ENCODE peak calls at places on chromosome 18, in seven cellular contexts. One of them, this sample, is unnamed.

GRCh38 chr18:74965682-74966081 is 243.3 kb downstream of the PTGR3 start:
- DNase-seq in neural crest cell: no peak
- DNase-seq in natural killer cell: no peak
- DNase-seq in endothelial cell: no peak
- DNase-seq in GM10248: no peak
- DNase-seq in breast epithelium: no peak
- DNase-seq in cardiac fibroblast: no peak
- DNase-seq in this sample: no peak

GRCh38 chr18:50839341-50839740 is 19.5 kb upstream of the MRO start:
- DNase-seq in neural crest cell: no peak
- DNase-seq in natural killer cell: no peak
- DNase-seq in endothelial cell: no peak
- DNase-seq in GM10248: no peak
- DNase-seq in breast epithelium: no peak
- DNase-seq in cardiac fibroblast: no peak
- DNase-seq in this sample: no peak

GRCh38 chr18:58761970-58762780 is 90.9 kb downstream of the MALT1 start:
- DNase-seq in neural crest cell: no peak
- DNase-seq in natural killer cell: no peak
- DNase-seq in endothelial cell: no peak
- DNase-seq in GM10248: no peak
- DNase-seq in breast epithelium: no peak
- DNase-seq in cardiac fibroblast: no peak
- DNase-seq in this sample: no peak

GRCh38 chr18:48879008-48879431 is 71.7 kb downstream of the SMAD7 start:
- DNase-seq in neural crest cell: no peak
- DNase-seq in natural killer cell: no peak
- DNase-seq in endothelial cell: no peak
- DNase-seq in GM10248: no peak
- DNase-seq in breast epithelium: no peak
- DNase-seq in cardiac fibroblast: no peak
- DNase-seq in this sample: no peak

GRCh38 chr18:8460748-8461147 is 148.5 kb upstream of the RAB12 start:
- DNase-seq in neural crest cell: no peak
- DNase-seq in natural killer cell: no peak
- DNase-seq in endothelial cell: no peak
- DNase-seq in GM10248: no peak
- DNase-seq in breast epithelium: no peak
- DNase-seq in cardiac fibroblast: no peak
- DNase-seq in this sample: no peak

GRCh38 chr18:48589797-48590519 is 51.1 kb downstream of the CTIF start:
- DNase-seq in neural crest cell: no peak
- DNase-seq in natural killer cell: no peak
- DNase-seq in endothelial cell: no peak
- DNase-seq in GM10248: no peak
- DNase-seq in breast epithelium: peak
- DNase-seq in cardiac fibroblast: peak
- DNase-seq in this sample: no peak

GRCh38 chr18:77203071-77203470 is 46.6 kb upstream of the GALR1 start:
- DNase-seq in neural crest cell: no peak
- DNase-seq in natural killer cell: no peak
- DNase-seq in endothelial cell: peak
- DNase-seq in GM10248: no peak
- DNase-seq in breast epithelium: no peak
- DNase-seq in cardiac fibroblast: peak
- DNase-seq in this sample: peak

GRCh38 chr18:76619342-76620315 is 124.6 kb upstream of the ZNF516 start:
- DNase-seq in neural crest cell: peak
- DNase-seq in natural killer cell: no peak
- DNase-seq in endothelial cell: peak
- DNase-seq in GM10248: no peak
- DNase-seq in breast epithelium: peak
- DNase-seq in cardiac fibroblast: peak
- DNase-seq in this sample: peak

GRCh38 chr18:21897811-21898210 is 157.2 kb downstream of the MIB1 start:
- DNase-seq in neural crest cell: peak
- DNase-seq in natural killer cell: no peak
- DNase-seq in endothelial cell: peak
- DNase-seq in GM10248: peak
- DNase-seq in breast epithelium: no peak
- DNase-seq in cardiac fibroblast: peak
- DNase-seq in this sample: peak

GRCh38 chr18:23238651-23239349 is 103.5 kb downstream of the CABLES1 start:
- DNase-seq in neural crest cell: no peak
- DNase-seq in natural killer cell: no peak
- DNase-seq in endothelial cell: no peak
- DNase-seq in GM10248: no peak
- DNase-seq in breast epithelium: peak
- DNase-seq in cardiac fibroblast: peak
- DNase-seq in this sample: no peak

GRCh38 chr18:61085751-61086150 is 247.5 kb upstream of the CDH20 start:
- DNase-seq in neural crest cell: no peak
- DNase-seq in natural killer cell: no peak
- DNase-seq in endothelial cell: no peak
- DNase-seq in GM10248: no peak
- DNase-seq in breast epithelium: no peak
- DNase-seq in cardiac fibroblast: no peak
- DNase-seq in this sample: no peak

GRCh38 chr18:8830067-8831060 is 125.0 kb downstream of the MTCL1 start:
- DNase-seq in neural crest cell: no peak
- DNase-seq in natural killer cell: no peak
- DNase-seq in endothelial cell: no peak
- DNase-seq in GM10248: no peak
- DNase-seq in breast epithelium: no peak
- DNase-seq in cardiac fibroblast: no peak
- DNase-seq in this sample: no peak

GRCh38 chr18:58993260-58993659 is 128.6 kb downstream of the ZNF532 start:
- DNase-seq in neural crest cell: no peak
- DNase-seq in natural killer cell: no peak
- DNase-seq in endothelial cell: no peak
- DNase-seq in GM10248: no peak
- DNase-seq in breast epithelium: no peak
- DNase-seq in cardiac fibroblast: peak
- DNase-seq in this sample: peak

GRCh38 chr18:46061796-46062195 is 10.3 kb downstream of the PSTPIP2 start:
- DNase-seq in neural crest cell: no peak
- DNase-seq in natural killer cell: no peak
- DNase-seq in endothelial cell: no peak
- DNase-seq in GM10248: no peak
- DNase-seq in breast epithelium: no peak
- DNase-seq in cardiac fibroblast: no peak
- DNase-seq in this sample: no peak

GRCh38 chr18:2655153-2655953 is at the start of gene SMCHD1:
- DNase-seq in neural crest cell: peak
- DNase-seq in natural killer cell: peak
- DNase-seq in endothelial cell: peak
- DNase-seq in GM10248: peak
- DNase-seq in breast epithelium: peak
- DNase-seq in cardiac fibroblast: peak
- DNase-seq in this sample: peak

GRCh38 chr18:23036611-23037259 is 98.5 kb upstream of the CABLES1 start:
- DNase-seq in neural crest cell: no peak
- DNase-seq in natural killer cell: no peak
- DNase-seq in endothelial cell: no peak
- DNase-seq in GM10248: no peak
- DNase-seq in breast epithelium: no peak
- DNase-seq in cardiac fibroblast: no peak
- DNase-seq in this sample: no peak

GRCh38 chr18:5294618-5295230 is 802 bp downstream of the ZBTB14 start:
- DNase-seq in neural crest cell: peak
- DNase-seq in natural killer cell: peak
- DNase-seq in endothelial cell: no peak
- DNase-seq in GM10248: no peak
- DNase-seq in breast epithelium: no peak
- DNase-seq in cardiac fibroblast: peak
- DNase-seq in this sample: peak

GRCh38 chr18:25066536-25066935 is 285.4 kb downstream of the ZNF521 start:
- DNase-seq in neural crest cell: no peak
- DNase-seq in natural killer cell: no peak
- DNase-seq in endothelial cell: no peak
- DNase-seq in GM10248: no peak
- DNase-seq in breast epithelium: no peak
- DNase-seq in cardiac fibroblast: peak
- DNase-seq in this sample: peak

GRCh38 chr18:71012789-71013188 is 723.9 kb downstream of the SOCS6 start:
- DNase-seq in neural crest cell: no peak
- DNase-seq in natural killer cell: no peak
- DNase-seq in endothelial cell: no peak
- DNase-seq in GM10248: no peak
- DNase-seq in breast epithelium: no peak
- DNase-seq in cardiac fibroblast: no peak
- DNase-seq in this sample: no peak

GRCh38 chr18:46335551-46336059 is 231.4 kb downstream of the HAUS1 start:
- DNase-seq in neural crest cell: peak
- DNase-seq in natural killer cell: peak
- DNase-seq in endothelial cell: no peak
- DNase-seq in GM10248: no peak
- DNase-seq in breast epithelium: no peak
- DNase-seq in cardiac fibroblast: peak
- DNase-seq in this sample: peak

GRCh38 chr18:38575648-38576047 is 1010.0 kb upstream of the CELF4 start:
- DNase-seq in neural crest cell: no peak
- DNase-seq in natural killer cell: no peak
- DNase-seq in endothelial cell: no peak
- DNase-seq in GM10248: no peak
- DNase-seq in breast epithelium: no peak
- DNase-seq in cardiac fibroblast: no peak
- DNase-seq in this sample: no peak

GRCh38 chr18:37318360-37319037 is 247.1 kb downstream of the CELF4 start:
- DNase-seq in neural crest cell: no peak
- DNase-seq in natural killer cell: no peak
- DNase-seq in endothelial cell: no peak
- DNase-seq in GM10248: no peak
- DNase-seq in breast epithelium: no peak
- DNase-seq in cardiac fibroblast: no peak
- DNase-seq in this sample: no peak

GRCh38 chr18:49017813-49018552 is 67.2 kb upstream of the SMAD7 start:
- DNase-seq in neural crest cell: no peak
- DNase-seq in natural killer cell: no peak
- DNase-seq in endothelial cell: no peak
- DNase-seq in GM10248: no peak
- DNase-seq in breast epithelium: peak
- DNase-seq in cardiac fibroblast: no peak
- DNase-seq in this sample: no peak

GRCh38 chr18:64017870-64018269 is 48.0 kb downstream of the SERPINB8 start:
- DNase-seq in neural crest cell: no peak
- DNase-seq in natural killer cell: no peak
- DNase-seq in endothelial cell: no peak
- DNase-seq in GM10248: no peak
- DNase-seq in breast epithelium: no peak
- DNase-seq in cardiac fibroblast: peak
- DNase-seq in this sample: peak

GRCh38 chr18:9743200-9744016 is 35.3 kb downstream of the RAB31 start:
- DNase-seq in neural crest cell: no peak
- DNase-seq in natural killer cell: no peak
- DNase-seq in endothelial cell: no peak
- DNase-seq in GM10248: no peak
- DNase-seq in breast epithelium: peak
- DNase-seq in cardiac fibroblast: peak
- DNase-seq in this sample: peak

GRCh38 chr18:24089626-24090337 is 49.1 kb upstream of the CABYR start:
- DNase-seq in neural crest cell: no peak
- DNase-seq in natural killer cell: no peak
- DNase-seq in endothelial cell: no peak
- DNase-seq in GM10248: no peak
- DNase-seq in breast epithelium: no peak
- DNase-seq in cardiac fibroblast: no peak
- DNase-seq in this sample: no peak

GRCh38 chr18:48928787-48929186 is 22.0 kb downstream of the SMAD7 start:
- DNase-seq in neural crest cell: no peak
- DNase-seq in natural killer cell: peak
- DNase-seq in endothelial cell: no peak
- DNase-seq in GM10248: peak
- DNase-seq in breast epithelium: no peak
- DNase-seq in cardiac fibroblast: peak
- DNase-seq in this sample: no peak

GRCh38 chr18:32919799-32920198 is 147.0 kb upstream of the KLHL14 start:
- DNase-seq in neural crest cell: no peak
- DNase-seq in natural killer cell: no peak
- DNase-seq in endothelial cell: peak
- DNase-seq in GM10248: peak
- DNase-seq in breast epithelium: no peak
- DNase-seq in cardiac fibroblast: no peak
- DNase-seq in this sample: peak

GRCh38 chr18:48649231-48649630 is 110.4 kb downstream of the CTIF start:
- DNase-seq in neural crest cell: no peak
- DNase-seq in natural killer cell: no peak
- DNase-seq in endothelial cell: no peak
- DNase-seq in GM10248: no peak
- DNase-seq in breast epithelium: no peak
- DNase-seq in cardiac fibroblast: no peak
- DNase-seq in this sample: no peak

DNA sequence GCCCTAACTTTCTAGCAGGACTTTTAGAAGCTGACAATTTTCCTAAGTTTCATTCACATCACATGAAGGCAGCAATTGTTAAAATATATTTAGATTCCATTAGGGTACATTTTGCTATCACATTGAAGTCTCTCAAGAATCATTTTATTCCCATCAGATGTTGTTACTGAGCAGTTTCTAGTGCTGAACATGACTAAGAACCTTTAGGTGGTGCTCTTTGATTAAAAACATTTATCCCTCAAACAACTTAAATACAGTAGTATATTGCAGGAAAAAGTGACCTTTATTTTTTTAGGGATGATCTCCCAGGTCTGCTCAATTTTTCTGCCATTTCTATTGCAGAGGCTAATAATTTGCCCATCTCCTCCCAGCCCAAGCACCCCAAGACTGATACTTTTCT is 22.9 kb upstream of the NARS1 start:
- DNase-seq in neural crest cell: no peak
- DNase-seq in natural killer cell: no peak
- DNase-seq in endothelial cell: no peak
- DNase-seq in GM10248: no peak
- DNase-seq in breast epithelium: no peak
- DNase-seq in cardiac fibroblast: peak
- DNase-seq in this sample: peak
- TF ChIP-seq CTCF in neural crest cell: peak
- TF ChIP-seq CTCF in natural killer cell: no peak
- TF ChIP-seq CTCF in endothelial cell: no peak
- TF ChIP-seq CTCF in GM10248: no peak
- TF ChIP-seq CTCF in breast epithelium: no peak
- TF ChIP-seq CTCF in cardiac fibroblast: no peak
- TF ChIP-seq CTCF in this sample: peak

GRCh38 chr18:7000484-7001096 is 117.0 kb downstream of the LAMA1 start:
- DNase-seq in neural crest cell: no peak
- DNase-seq in natural killer cell: no peak
- DNase-seq in endothelial cell: no peak
- DNase-seq in GM10248: no peak
- DNase-seq in breast epithelium: no peak
- DNase-seq in cardiac fibroblast: peak
- DNase-seq in this sample: peak
- TF ChIP-seq CTCF in neural crest cell: peak
- TF ChIP-seq CTCF in natural killer cell: no peak
- TF ChIP-seq CTCF in endothelial cell: no peak
- TF ChIP-seq CTCF in GM10248: peak
- TF ChIP-seq CTCF in breast epithelium: no peak
- TF ChIP-seq CTCF in cardiac fibroblast: peak
- TF ChIP-seq CTCF in this sample: peak

GRCh38 chr18:54675076-54675475 is 84.0 kb downstream of the DYNAP start:
- DNase-seq in neural crest cell: no peak
- DNase-seq in natural killer cell: no peak
- DNase-seq in endothelial cell: no peak
- DNase-seq in GM10248: no peak
- DNase-seq in breast epithelium: no peak
- DNase-seq in cardiac fibroblast: no peak
- DNase-seq in this sample: no peak
- TF ChIP-seq CTCF in neural crest cell: no peak
- TF ChIP-seq CTCF in natural killer cell: no peak
- TF ChIP-seq CTCF in endothelial cell: no peak
- TF ChIP-seq CTCF in GM10248: no peak
- TF ChIP-seq CTCF in breast epithelium: no peak
- TF ChIP-seq CTCF in cardiac fibroblast: no peak
- TF ChIP-seq CTCF in this sample: no peak

GRCh38 chr18:34643982-34644381 is 66.1 kb upstream of the DTNA start:
- DNase-seq in neural crest cell: no peak
- DNase-seq in natural killer cell: no peak
- DNase-seq in endothelial cell: no peak
- DNase-seq in GM10248: no peak
- DNase-seq in breast epithelium: no peak
- DNase-seq in cardiac fibroblast: peak
- DNase-seq in this sample: no peak
- TF ChIP-seq CTCF in neural crest cell: no peak
- TF ChIP-seq CTCF in natural killer cell: no peak
- TF ChIP-seq CTCF in endothelial cell: no peak
- TF ChIP-seq CTCF in GM10248: no peak
- TF ChIP-seq CTCF in breast epithelium: no peak
- TF ChIP-seq CTCF in cardiac fibroblast: no peak
- TF ChIP-seq CTCF in this sample: peak